ENCODE peak calls at places on chromosomes 11 and 22, in five cellular contexts. V is CD8-positive, alpha-beta T cell; Z is Peyer's patch; N is GM23248; R is breast epithelium. W is an unnamed sample.

GRCh38 chr22:29704528-29705285 is 15.1 kb upstream of the CABP7 start:
- DNase-seq in Z (no peak), R (no peak), N (peak), V (no peak), W (no peak)

GRCh38 chr22:39624501-39624821 is 53.9 kb downstream of the CACNA1I start:
- DNase-seq in Z (no peak), R (no peak), V (no peak), N (peak), W (no peak)

GRCh38 chr22:25623310-25623734 is 58.8 kb downstream of the GRK3 start:
- DNase-seq in N (no peak), V (no peak), R (no peak), Z (no peak), W (no peak)

GRCh38 chr11:94740975-94741707 is 27.0 kb upstream of the AMOTL1 start:
- DNase-seq in N (peak), Z (no peak), V (no peak), R (peak), W (peak)

GRCh38 chr22:32204211-32204855 is 540 bp downstream of the RFPL2 start:
- DNase-seq in Z (no peak), N (no peak), V (no peak), R (no peak), W (no peak)

GRCh38 chr11:94151903-94152677 is 23.4 kb downstream of the PANX1 start:
- DNase-seq in Z (no peak), N (peak), V (no peak), R (no peak), W (peak)

GRCh38 chr11:58905141-58905715 is 34.1 kb upstream of the GLYATL1 start:
- DNase-seq in R (no peak), V (no peak), Z (no peak), N (peak), W (no peak)

GRCh38 chr11:62560566-62561103 is 13.1 kb downstream of the EEF1G start:
- DNase-seq in R (peak), Z (peak), V (peak), N (peak), W (peak)

GRCh38 chr11:120137611-120138521 is at the start of gene TRIM29:
- DNase-seq in V (no peak), N (no peak), R (no peak), Z (peak), W (peak)

GRCh38 chr11:75195164-75195962 is 44.5 kb downstream of the SLCO2B1 start:
- DNase-seq in V (no peak), N (no peak), Z (no peak), R (no peak), W (no peak)

GRCh38 chr11:131688056-131688693 is 317.8 kb downstream of the NTM start:
- DNase-seq in N (peak), Z (no peak), V (no peak), R (no peak), W (no peak)

GRCh38 chr11:3795131-3796092 is 1.9 kb downstream of the NUP98 start:
- DNase-seq in Z (no peak), R (no peak), V (no peak), N (peak), W (no peak)

GRCh38 chr11:17560281-17561110 is 13.4 kb downstream of the OTOG start:
- DNase-seq in R (peak), N (no peak), V (no peak), Z (peak), W (no peak)

GRCh38 chr11:99522467-99523173 is 501.9 kb downstream of the CNTN5 start:
- DNase-seq in Z (no peak), N (peak), R (no peak), V (no peak), W (no peak)

GRCh38 chr11:88341852-88342251 is 4.3 kb upstream of the CTSC start:
- DNase-seq in R (no peak), V (no peak), N (no peak), Z (no peak), W (no peak)

GRCh38 chr11:114326776-114327175 is 30.6 kb downstream of the NNMT start:
- DNase-seq in V (no peak), R (no peak), Z (no peak), N (no peak), W (no peak)

GRCh38 chr11:35084817-35085424 is 54.0 kb upstream of the CD44 start:
- DNase-seq in Z (no peak), V (no peak), R (no peak), N (no peak), W (no peak)

GRCh38 chr11:8613036-8613435 is 19.0 kb upstream of the STK33 start:
- DNase-seq in N (no peak), R (no peak), Z (no peak), V (no peak), W (no peak)

GRCh38 chr11:70055444-70055843 is 22.7 kb upstream of the ANO1 start:
- DNase-seq in N (no peak), R (no peak), Z (no peak), V (no peak), W (no peak)

GRCh38 chr11:96063886-96064285 is 140.0 kb upstream of the MTMR2 start:
- DNase-seq in R (no peak), N (no peak), V (no peak), Z (no peak), W (no peak)

GRCh38 chr11:44972746-44973435 is 22.2 kb upstream of the TP53I11 start:
- DNase-seq in Z (no peak), V (no peak), N (peak), R (no peak), W (no peak)

GRCh38 chr11:19827399-19828135 is 114.9 kb downstream of the NAV2 start:
- DNase-seq in N (no peak), V (no peak), Z (no peak), R (no peak), W (no peak)

GRCh38 chr22:49019737-49020136 is 807.9 kb downstream of the BRD1 start:
- DNase-seq in Z (no peak), V (no peak), R (no peak), N (no peak), W (no peak)

GRCh38 chr22:17634696-17635095 is 3.9 kb upstream of the BCL2L13 start:
- DNase-seq in N (peak), V (no peak), R (no peak), Z (no peak), W (no peak)

GRCh38 chr11:80529722-80530121 is 1088.9 kb upstream of the TENM4 start:
- DNase-seq in V (no peak), N (no peak), Z (no peak), R (no peak), W (no peak)

GRCh38 chr11:114124601-114125144 is 65.2 kb downstream of the ZBTB16 start:
- DNase-seq in R (no peak), Z (no peak), V (no peak), N (no peak), W (no peak)

GRCh38 chr11:73308963-73309960 is 1.2 kb downstream of the ARHGEF17 start:
- DNase-seq in N (peak), Z (no peak), V (no peak), R (peak), W (peak)

GRCh38 chr11:1546536-1547466 is 25.3 kb downstream of the DUSP8 start:
- DNase-seq in V (peak), N (peak), R (no peak), Z (no peak), W (peak)

GRCh38 chr11:9017773-9018172 is 14.0 kb upstream of the NRIP3 start:
- DNase-seq in V (no peak), R (no peak), N (peak), Z (no peak), W (no peak)

GRCh38 chr11:27282141-27282590 is 80.8 kb downstream of the CCDC34 start:
- DNase-seq in R (no peak), V (no peak), N (peak), Z (no peak), W (no peak)

GRCh38 chr11:128297111-128297651 is 290.2 kb downstream of the ETS1 start:
- DNase-seq in V (no peak), R (no peak), N (no peak), Z (no peak), W (no peak)

GRCh38 chr11:115784796-115785521 is 280.7 kb upstream of the CADM1 start:
- DNase-seq in V (no peak), N (no peak), Z (no peak), R (no peak), W (no peak)

GRCh38 chr11:115792903-115793302 is 288.7 kb upstream of the CADM1 start:
- DNase-seq in N (no peak), Z (no peak), V (no peak), R (no peak), W (no peak)

DNA sequence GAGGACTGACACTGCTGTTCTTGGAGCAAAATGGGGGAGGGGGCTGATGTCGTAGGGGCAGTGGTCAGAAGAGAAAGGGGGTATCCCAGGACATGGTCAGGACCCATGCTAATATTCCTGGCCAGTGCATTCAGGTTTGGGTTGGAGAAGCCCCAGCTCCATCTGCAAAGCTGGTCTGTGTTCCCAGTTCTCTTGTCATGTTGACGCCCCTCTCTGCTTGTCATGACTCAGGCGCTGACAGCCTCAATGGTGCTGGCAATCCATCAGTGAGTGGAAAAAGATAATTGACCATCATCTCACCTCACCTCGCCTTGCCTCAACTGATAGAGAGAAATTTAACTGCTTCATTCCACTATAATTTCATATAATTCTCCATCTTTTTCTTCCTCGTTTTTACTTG is 283.1 kb upstream of the CADM1 start:
- DNase-seq in V (no peak), R (no peak), N (no peak), Z (no peak), W (no peak)
- H3K27ac ChIP-seq in V (no peak), R (no peak), N (no peak), Z (no peak), W (no peak)

GRCh38 chr11:12174145-12175143 is 64.1 kb downstream of the MICAL2 start:
- DNase-seq in V (no peak), R (no peak), N (peak), Z (no peak), W (peak)
- H3K27ac ChIP-seq in V (no peak), R (no peak), N (peak), Z (no peak), W (peak)

GRCh38 chr22:27543460-27543859 is 258.1 kb downstream of the MN1 start:
- DNase-seq in V (no peak), Z (no peak), R (no peak), N (no peak), W (no peak)
- H3K27ac ChIP-seq in V (no peak), Z (no peak), R (no peak), N (no peak), W (no peak)

DNA sequence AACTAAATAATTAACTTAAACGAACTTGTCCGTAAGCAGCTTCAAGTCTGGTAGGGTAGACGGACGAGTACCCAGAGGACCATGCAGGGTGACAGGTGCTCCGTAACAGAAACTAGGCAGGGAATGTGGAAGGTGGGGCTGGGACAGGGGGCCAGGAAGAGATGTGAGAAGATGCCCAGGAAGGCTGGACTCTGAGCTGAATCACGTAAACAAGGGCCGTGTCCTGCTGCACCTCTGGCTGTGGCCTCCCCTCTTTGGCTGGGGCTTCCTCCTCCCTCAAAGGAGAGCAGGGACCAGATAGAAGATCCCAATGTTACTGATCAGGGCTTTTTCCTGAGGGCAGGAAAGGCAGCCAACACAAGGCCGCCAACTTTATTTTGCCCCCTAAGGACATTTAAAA is 47.9 kb downstream of the PACSIN2 start:
- DNase-seq in V (no peak), Z (no peak), R (no peak), N (no peak), W (no peak)
- H3K27ac ChIP-seq in V (no peak), Z (no peak), R (no peak), N (no peak), W (no peak)